ENCODE peak calls at places on chromosomes 7 and 10, in six cellular contexts. M is GM23248, Y is IMR-90, L is brain microvascular endothelial cell, G is PC-3, W is suprapubic skin. K is an unnamed sample.

GRCh38 chr10:111493024-111493625 is 416.3 kb downstream of the ADRA2A start:
- DNase-seq in M (no peak), L (no peak), G (no peak), Y (no peak), W (no peak), K (no peak)

GRCh38 chr10:122249303-122249850 is 21.7 kb upstream of the BTBD16 start:
- DNase-seq in W (peak; percentile 35), Y (no peak), M (no peak), L (no peak), G (no peak), K (no peak)

GRCh38 chr10:72000073-72001025 is 36.2 kb downstream of the CHST3 start:
- DNase-seq in Y (no peak), W (no peak), L (no peak), M (no peak), G (no peak), K (no peak)

GRCh38 chr7:122886357-122887081 is at the start of gene CADPS2:
- DNase-seq in Y (peak; percentile 36), L (peak; percentile 89), M (peak; percentile 81), G (peak; percentile 71), W (peak; percentile 89), K (peak; percentile 93)

GRCh38 chr7:13989138-13989943 is at the start of gene ETV1:
- DNase-seq in L (peak; percentile 74), W (peak; percentile 79), Y (peak; percentile 60), M (peak; percentile 90), G (peak; percentile 65), K (peak; percentile 78)

GRCh38 chr10:131514454-131514853 is 202.9 kb upstream of the TCERG1L start:
- DNase-seq in W (no peak), G (peak; percentile 27), L (no peak), M (peak; percentile 91), Y (no peak), K (peak; percentile 69)

GRCh38 chr10:96921655-96922054 is 89.6 kb downstream of the LCOR start:
- DNase-seq in M (no peak), L (no peak), Y (no peak), W (no peak), G (no peak), K (no peak)

GRCh38 chr7:135970682-135971365 is 6.3 kb downstream of the MTPN start:
- DNase-seq in M (no peak), L (no peak), G (no peak), Y (no peak), W (no peak), K (no peak)

DNA sequence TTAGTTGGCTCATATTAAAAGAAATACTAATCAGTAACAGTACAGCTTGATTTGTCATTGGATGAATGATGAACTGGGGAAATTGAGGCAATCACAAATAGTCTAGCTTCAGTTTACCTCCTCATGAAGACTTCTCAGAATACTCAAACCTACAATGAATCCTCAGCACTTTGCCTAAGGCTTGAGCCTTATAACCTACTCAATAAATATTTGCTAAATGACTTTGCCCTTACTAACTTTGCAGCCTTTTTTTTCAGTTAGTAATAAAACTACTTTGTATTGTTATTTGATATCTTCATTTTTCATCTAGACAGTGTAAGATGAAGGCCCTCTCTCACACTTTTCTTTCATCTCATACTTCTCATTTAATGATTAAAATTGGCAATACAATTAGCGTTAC is 1162.5 kb upstream of the C7orf33 start:
- DNase-seq in L (no peak), M (no peak), G (peak; percentile 78), Y (no peak), W (no peak), K (no peak)
- H3K4me3 ChIP-seq in L (no peak overlapping the region), M (no peak overlapping the region), G (no peak overlapping the region), Y (no peak overlapping the region), W (no peak overlapping the region), K (no peak overlapping the region)

DNA sequence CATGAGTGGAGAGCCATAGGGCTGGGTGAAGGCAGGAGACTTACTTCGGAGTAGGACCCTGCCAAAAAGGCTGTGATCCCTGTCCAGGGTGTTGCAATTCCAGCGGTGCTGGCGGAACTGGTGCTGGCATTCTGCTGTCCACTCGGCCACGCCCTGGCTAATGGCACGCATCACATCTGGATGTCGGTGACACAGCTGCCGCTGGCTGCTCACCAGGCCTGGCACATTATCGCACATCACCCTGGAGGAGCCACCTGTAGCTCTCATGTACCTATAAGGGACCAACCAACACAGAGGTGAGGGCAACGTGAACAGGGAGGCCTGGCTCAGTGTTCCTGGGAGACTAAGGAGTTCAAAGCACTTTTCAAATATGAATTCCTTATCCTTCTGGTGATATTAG is 2.3 kb downstream of the WNT2 start:
- DNase-seq in G (no peak), L (no peak), Y (no peak), W (no peak), M (no peak), K (no peak)
- H3K27me3 ChIP-seq in G (peaks cover 62% of the 10 kb centered on the region), L (peaks cover 24% of the 10 kb centered on the region), Y (peaks cover 30% of the 10 kb centered on the region), W (peaks cover 36% of the 10 kb centered on the region), M (peaks cover 35% of the 10 kb centered on the region), K (peaks cover 70% of the 10 kb centered on the region)

DNA sequence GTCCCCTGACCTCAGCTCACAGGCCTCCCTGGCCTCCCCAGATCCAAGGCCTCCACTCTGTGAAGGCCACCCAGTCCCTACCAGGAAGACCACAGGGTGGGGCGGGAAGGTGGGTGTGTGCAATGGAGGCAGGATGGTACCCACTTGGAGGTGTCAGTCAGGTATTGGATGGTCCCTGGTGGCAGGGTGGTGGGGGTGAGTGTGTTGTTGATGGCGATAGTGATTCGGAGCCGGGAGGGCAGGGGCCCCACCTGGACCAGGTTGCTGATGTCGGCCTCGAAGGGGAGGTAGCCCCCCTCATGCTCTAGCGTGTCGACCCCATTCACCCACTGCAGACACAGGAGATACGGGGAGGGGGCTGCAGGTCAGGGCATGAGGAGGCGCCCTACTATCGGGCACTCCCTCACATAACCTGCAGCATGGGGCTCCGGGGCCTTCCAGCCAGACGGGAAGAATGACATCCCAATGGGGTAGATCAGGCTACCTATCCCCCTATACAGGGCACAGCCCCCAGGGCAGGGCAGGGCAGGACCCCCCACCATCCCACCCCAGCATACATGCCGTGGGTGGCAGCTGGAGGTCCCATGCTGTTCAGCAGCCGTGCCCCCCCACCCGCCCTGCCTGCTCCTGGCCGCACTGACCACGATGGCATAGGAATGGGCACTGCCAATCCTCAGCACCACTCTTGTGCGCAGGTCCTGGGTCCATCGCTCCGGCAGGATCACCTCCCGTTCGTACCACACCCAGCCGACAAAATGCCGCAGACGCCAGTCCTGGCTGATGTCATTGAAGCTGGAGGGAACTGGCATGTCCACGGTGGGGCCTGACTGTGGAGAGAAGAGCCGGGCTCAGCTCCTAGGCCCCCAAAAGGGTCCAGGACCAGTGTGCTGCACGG is 2.2 kb downstream of the GUSB start:
- DNase-seq in L (no peak), G (no peak), Y (no peak), M (no peak), W (no peak), K (no peak)
- H3K4me3 ChIP-seq in L (no peak overlapping the region), G (peak overlapping the region; percentile 85), Y (no peak overlapping the region), M (no peak overlapping the region), W (peak overlapping the region; percentile 72), K (no peak overlapping the region)

DNA sequence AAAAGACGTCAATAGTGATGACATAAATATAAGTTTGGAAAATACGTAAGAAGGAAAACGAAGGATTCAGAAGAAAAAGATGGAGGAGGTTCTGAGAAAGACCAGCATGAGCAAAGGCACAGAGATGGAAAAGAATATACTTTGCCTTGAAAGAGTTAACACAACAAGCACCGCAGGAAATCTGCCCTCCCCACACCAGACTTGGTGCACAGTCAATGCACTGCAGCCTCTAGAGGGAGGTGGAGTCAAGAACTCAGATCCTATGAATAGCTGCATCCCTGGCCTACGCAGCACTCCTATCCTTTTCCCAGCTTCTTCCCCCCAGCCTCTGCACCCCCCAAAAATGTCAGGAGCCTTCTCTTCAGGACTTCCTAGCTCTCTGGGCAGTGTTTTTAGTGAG is 1370.6 kb upstream of the LRRTM3 start:
- DNase-seq in G (no peak), Y (no peak), M (no peak), W (no peak), L (no peak), K (no peak)
- H3K27me3 ChIP-seq in G (no peaks in the 10 kb centered on the region), Y (no peaks in the 10 kb centered on the region), M (no peaks in the 10 kb centered on the region), W (no peaks in the 10 kb centered on the region), L (no peaks in the 10 kb centered on the region), K (no peaks in the 10 kb centered on the region)

K was measured in H7.